ENCODE peak calls at places on chromosomes 7 and 10, in seven cellular contexts. Z, P, B, G, K, N and X are unnamed samples.

GRCh38 chr7:112182749-112183148 is 23.4 kb downstream of the DOCK4 start:
- DNase-seq in B (no peak), G (no peak), K (no peak), P (no peak), Z (peak; percentile 46), N (no peak), X (no peak)

GRCh38 chr10:34809796-34810195 is 5.3 kb downstream of the PARD3 start:
- DNase-seq in K (peak; percentile 21), B (no peak), Z (no peak), P (no peak), N (no peak), G (no peak), X (no peak)

GRCh38 chr10:17476073-17476472 is 21.7 kb upstream of the ST8SIA6 start:
- DNase-seq in G (no peak), Z (no peak), B (no peak), K (no peak), N (no peak), P (no peak), X (no peak)

GRCh38 chr10:124003481-124004371 is 89.7 kb downstream of the CHST15 start:
- DNase-seq in K (no peak), Z (peak; percentile 22), N (no peak), B (no peak), G (no peak), P (peak; percentile 12), X (no peak)

GRCh38 chr10:131921191-131921590 is 20.4 kb downstream of the PPP2R2D start:
- DNase-seq in G (no peak), P (no peak), K (no peak), N (no peak), Z (no peak), B (peak; percentile 48), X (no peak)

GRCh38 chr7:100951172-100951571 is 1.8 kb downstream of the MUC3A start:
- DNase-seq in P (no peak), Z (no peak), N (no peak), K (no peak), G (no peak), B (peak; percentile 22), X (no peak)

GRCh38 chr10:91653214-91653875 is 20.5 kb upstream of the PPP1R3C start:
- DNase-seq in G (peak; percentile 97), N (no peak), B (no peak), Z (no peak), K (peak; percentile 77), P (no peak), X (no peak)

GRCh38 chr7:32761451-32762320 is 129.9 kb downstream of the KBTBD2 start:
- DNase-seq in N (no peak), P (no peak), B (no peak), K (no peak), Z (peak; percentile 30), G (no peak), X (no peak)

GRCh38 chr10:8511026-8511425 is 456.5 kb downstream of the GATA3 start:
- DNase-seq in B (no peak), Z (no peak), P (no peak), G (no peak), K (no peak), N (no peak), X (no peak)

GRCh38 chr10:26486985-26487850 is 49.1 kb downstream of the APBB1IP start:
- DNase-seq in G (peak; percentile 97), K (peak; percentile 37), P (peak; percentile 41), N (peak; percentile 76), B (no peak), Z (no peak), X (peak; percentile 84)

GRCh38 chr7:6615853-6616555 is 594 bp downstream of the ZNF853 start:
- DNase-seq in G (no peak), N (no peak), K (no peak), B (no peak), P (no peak), Z (peak; percentile 83), X (peak; percentile 31)

GRCh38 chr10:99872367-99873162 is 90.1 kb downstream of the ABCC2 start:
- DNase-seq in K (peak; percentile 47), G (peak; percentile 35), B (no peak), P (no peak), N (no peak), Z (no peak), X (no peak)

GRCh38 chr10:125005312-125006187 is 63.6 kb downstream of the ZRANB1 start:
- DNase-seq in K (no peak), B (no peak), P (no peak), N (no peak), Z (peak; percentile 32), G (no peak), X (no peak)

GRCh38 chr10:22823109-22823508 is 104.7 kb upstream of the ARMC3 start:
- DNase-seq in B (no peak), P (no peak), K (peak; percentile 85), N (peak; percentile 33), Z (no peak), G (peak; percentile 95), X (peak; percentile 49)

GRCh38 chr10:70197235-70197952 is 27.1 kb upstream of the SAR1A start:
- DNase-seq in N (no peak), P (no peak), G (no peak), B (no peak), K (no peak), Z (no peak), X (no peak)

GRCh38 chr7:1970895-1971294 is 261.9 kb downstream of the MAD1L1 start:
- DNase-seq in K (no peak), Z (no peak), N (no peak), P (no peak), B (no peak), G (no peak), X (no peak)

GRCh38 chr10:46226232-46226631 is 60.6 kb upstream of the ANTXRL start:
- DNase-seq in B (no peak), N (no peak), Z (no peak), G (no peak), P (no peak), K (no peak), X (no peak)

GRCh38 chr10:101123085-101123814 is 7.8 kb upstream of the TLX1 start:
- DNase-seq in Z (peak; percentile 89), G (no peak), N (no peak), B (no peak), P (no peak), K (no peak), X (no peak)
- H3K4me3 ChIP-seq in Z (peak overlapping the region; percentile 33), G (no peak overlapping the region), N (no peak overlapping the region), B (no peak overlapping the region), P (peak overlapping the region; percentile 29), K (no peak overlapping the region), X (no peak overlapping the region)

GRCh38 chr7:149778327-149778637 is 4.9 kb upstream of the ZNF467 start:
- DNase-seq in P (no peak), Z (no peak), K (no peak), G (no peak), N (no peak), B (no peak), X (no peak)
- H3K4me1 ChIP-seq in P (no peaks in the 10 kb centered on the region), Z (peaks cover 52% of the 10 kb centered on the region), K (no peaks in the 10 kb centered on the region), G (no peaks in the 10 kb centered on the region), N (peaks cover 8% of the 10 kb centered on the region), B (no peaks in the 10 kb centered on the region), X (no peaks in the 10 kb centered on the region)

DNA sequence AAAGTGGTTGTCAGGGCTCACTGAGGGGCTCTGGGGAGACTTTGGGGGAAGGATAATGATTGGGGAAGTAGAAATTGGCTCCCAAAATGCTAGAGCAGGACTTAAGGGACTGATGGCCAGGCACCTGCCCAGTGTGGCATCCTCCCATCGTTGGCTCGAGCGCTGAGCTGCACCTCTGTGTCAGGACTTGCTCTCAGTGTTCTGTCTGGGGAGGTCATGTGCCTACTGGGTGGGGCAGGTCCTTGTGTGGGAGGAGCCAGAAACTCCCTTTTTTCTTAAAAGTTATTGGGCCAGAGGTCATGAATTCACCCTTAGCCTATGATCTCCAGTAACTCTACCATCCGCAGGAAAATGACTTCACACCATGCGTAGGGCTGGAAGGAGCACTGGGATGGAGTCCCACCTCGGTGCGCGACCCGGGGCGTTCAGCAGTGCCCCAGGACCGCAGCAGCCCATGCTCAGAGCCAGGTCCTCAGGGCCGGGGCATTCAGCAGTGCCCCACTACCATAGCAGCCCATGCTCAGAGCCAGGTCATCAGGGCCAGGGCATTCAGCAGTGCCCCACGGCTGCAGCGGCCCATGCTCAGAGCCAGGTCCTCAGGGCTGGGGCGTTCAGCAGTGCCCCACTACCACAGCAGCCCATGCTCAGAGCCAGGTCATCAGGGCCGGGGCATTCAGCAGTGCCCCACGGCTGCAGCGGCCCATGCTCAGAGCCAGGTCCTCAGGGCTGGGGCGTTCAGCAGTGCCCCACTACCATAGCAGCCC is 221.9 kb downstream of the EBF3 start:
- DNase-seq in K (no peak), G (no peak), N (no peak), B (no peak), P (no peak), Z (no peak), X (no peak)
- H3K9me3 ChIP-seq in K (peaks cover 31% of the 10 kb centered on the region), G (peaks cover 9% of the 10 kb centered on the region), N (no peaks in the 10 kb centered on the region), B (no peaks in the 10 kb centered on the region), P (peaks cover 3% of the 10 kb centered on the region), Z (no peaks in the 10 kb centered on the region), X (no peaks in the 10 kb centered on the region)

DNA sequence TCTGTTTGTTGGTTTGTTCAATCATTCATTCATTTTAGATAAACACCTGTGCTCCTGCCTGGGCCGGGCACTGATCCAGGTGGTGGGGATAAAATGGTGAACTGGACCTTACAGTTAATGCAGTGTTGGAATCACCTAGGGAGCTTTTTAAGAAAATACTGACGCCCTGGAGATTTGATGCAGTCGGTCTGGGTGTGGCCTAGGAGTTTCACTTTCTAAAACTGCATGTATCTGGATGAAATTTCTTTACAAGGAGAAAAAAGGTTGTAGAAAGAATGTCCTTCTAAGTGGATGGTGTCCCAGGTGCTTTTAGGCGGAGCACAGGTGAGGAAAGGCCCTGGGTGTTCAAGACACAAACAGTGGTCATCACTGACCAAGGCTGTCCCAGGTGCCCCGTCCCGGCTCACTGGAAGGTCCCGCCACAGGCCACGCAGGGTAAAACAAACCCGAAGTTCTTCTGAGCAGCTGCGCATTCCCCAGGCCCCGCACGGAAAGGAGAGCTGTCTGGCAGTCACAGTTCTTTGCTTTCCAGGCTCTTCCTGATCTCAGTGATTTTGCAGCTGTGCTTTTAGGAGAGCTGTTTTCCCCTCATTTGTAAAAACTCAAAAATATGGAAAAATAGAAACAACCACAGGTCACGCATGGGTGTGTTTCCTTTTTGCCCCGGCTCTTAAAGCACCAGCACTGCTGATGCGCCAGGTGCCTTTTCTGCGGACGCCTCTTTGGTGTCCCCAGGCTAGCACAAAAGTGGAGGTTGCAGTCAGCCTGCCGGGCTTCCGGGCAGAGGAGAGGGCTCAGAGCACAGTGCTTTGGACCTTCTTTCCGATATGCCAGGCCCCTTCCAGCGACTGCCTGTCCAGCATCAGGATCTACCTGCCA is 161.9 kb downstream of the GRK5 start:
- DNase-seq in P (peak; percentile 79), Z (no peak), K (no peak), N (no peak), B (no peak), G (no peak), X (no peak)
- H3K4me3 ChIP-seq in P (peak overlapping the region; percentile 30), Z (no peak overlapping the region), K (no peak overlapping the region), N (no peak overlapping the region), B (no peak overlapping the region), G (no peak overlapping the region), X (peak overlapping the region; percentile 20)

DNA sequence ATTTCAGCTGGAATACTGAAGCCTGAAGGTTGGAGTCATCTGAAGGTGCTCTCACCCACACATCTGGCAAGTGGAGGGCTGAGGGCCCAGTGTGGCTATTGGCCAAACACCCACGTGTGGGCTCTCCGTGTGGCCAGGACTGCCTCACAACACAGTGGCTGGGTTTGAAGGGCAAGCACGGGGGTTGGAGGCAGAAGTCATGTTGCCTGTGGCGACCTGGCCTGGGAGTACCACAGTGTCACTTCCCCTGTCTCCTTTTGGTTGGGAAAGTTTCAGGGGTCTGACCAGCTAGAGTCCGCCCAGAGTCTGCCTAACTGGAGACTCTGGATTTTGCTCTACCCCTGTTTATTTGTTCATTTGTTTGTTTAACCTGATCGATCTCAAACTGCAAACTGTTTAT is 169.5 kb downstream of the DNAJB6 start:
- DNase-seq in P (no peak), Z (no peak), N (no peak), G (no peak), K (no peak), B (no peak), X (no peak)
- H3K4me1 ChIP-seq in P (no peaks in the 10 kb centered on the region), Z (no peaks in the 10 kb centered on the region), N (no peaks in the 10 kb centered on the region), G (no peaks in the 10 kb centered on the region), K (no peaks in the 10 kb centered on the region), B (no peaks in the 10 kb centered on the region), X (no peaks in the 10 kb centered on the region)